ENCODE peak calls at places on chromosomes 1 and 21, in five cellular contexts. V, T, W, H and Q are unnamed samples.

GRCh38 chr1:31432592-31433395 is 19.8 kb downstream of the SERINC2 start:
- DNase-seq in H (peak), V (no peak), W (no peak), T (no peak), Q (no peak)

GRCh38 chr1:186878356-186878755 is 49.6 kb downstream of the PLA2G4A start:
- DNase-seq in H (no peak), T (no peak), V (no peak), W (no peak), Q (no peak)

GRCh38 chr21:45818904-45819285 is 162.7 kb upstream of the COL6A1 start:
- DNase-seq in V (peak), T (no peak), H (peak), W (no peak), Q (no peak)

GRCh38 chr1:9280015-9280860 is 12.5 kb upstream of the SPSB1 start:
- DNase-seq in V (no peak), H (peak), W (no peak), T (no peak), Q (no peak)

GRCh38 chr1:38840281-38840680 is 19.3 kb downstream of the RRAGC start:
- DNase-seq in V (no peak), W (no peak), T (no peak), H (no peak), Q (no peak)

GRCh38 chr1:224626042-224626441 is 9.9 kb downstream of the CNIH3 start:
- DNase-seq in H (no peak), W (no peak), T (no peak), V (no peak), Q (no peak)

GRCh38 chr1:31548518-31548898 is 27.8 kb upstream of the TINAGL1 start:
- DNase-seq in V (no peak), T (no peak), H (no peak), W (no peak), Q (no peak)

GRCh38 chr1:198123146-198123545 is 33.7 kb upstream of the NEK7 start:
- DNase-seq in V (no peak), W (no peak), T (no peak), H (no peak), Q (no peak)

GRCh38 chr1:156073740-156074139 is 8.5 kb downstream of the MEX3A start:
- DNase-seq in H (no peak), W (no peak), V (no peak), T (no peak), Q (no peak)

GRCh38 chr21:45088116-45088515 is 13.7 kb downstream of the ADARB1 start:
- DNase-seq in V (no peak), W (no peak), H (no peak), T (no peak), Q (no peak)

GRCh38 chr1:15767941-15768340 is 9.3 kb downstream of the FBLIM1 start:
- DNase-seq in T (no peak), V (no peak), W (no peak), H (no peak), Q (peak)
- TF ChIP-seq CTCF in T (no peak), V (no peak), W (no peak), H (no peak), Q (no peak)

GRCh38 chr1:57423135-57424131 is at the start of gene DAB1:
- DNase-seq in T (peak), W (peak), V (no peak), H (no peak), Q (no peak)

GRCh38 chr1:57422271-57423134 is 1.4 kb downstream of the DAB1 start:
- DNase-seq in V (no peak), T (peak), W (peak), H (no peak), Q (no peak)

GRCh38 chr1:57421366-57421765 is 2.5 kb downstream of the DAB1 start:
- DNase-seq in W (no peak), V (no peak), T (no peak), H (no peak), Q (no peak)

DNA sequence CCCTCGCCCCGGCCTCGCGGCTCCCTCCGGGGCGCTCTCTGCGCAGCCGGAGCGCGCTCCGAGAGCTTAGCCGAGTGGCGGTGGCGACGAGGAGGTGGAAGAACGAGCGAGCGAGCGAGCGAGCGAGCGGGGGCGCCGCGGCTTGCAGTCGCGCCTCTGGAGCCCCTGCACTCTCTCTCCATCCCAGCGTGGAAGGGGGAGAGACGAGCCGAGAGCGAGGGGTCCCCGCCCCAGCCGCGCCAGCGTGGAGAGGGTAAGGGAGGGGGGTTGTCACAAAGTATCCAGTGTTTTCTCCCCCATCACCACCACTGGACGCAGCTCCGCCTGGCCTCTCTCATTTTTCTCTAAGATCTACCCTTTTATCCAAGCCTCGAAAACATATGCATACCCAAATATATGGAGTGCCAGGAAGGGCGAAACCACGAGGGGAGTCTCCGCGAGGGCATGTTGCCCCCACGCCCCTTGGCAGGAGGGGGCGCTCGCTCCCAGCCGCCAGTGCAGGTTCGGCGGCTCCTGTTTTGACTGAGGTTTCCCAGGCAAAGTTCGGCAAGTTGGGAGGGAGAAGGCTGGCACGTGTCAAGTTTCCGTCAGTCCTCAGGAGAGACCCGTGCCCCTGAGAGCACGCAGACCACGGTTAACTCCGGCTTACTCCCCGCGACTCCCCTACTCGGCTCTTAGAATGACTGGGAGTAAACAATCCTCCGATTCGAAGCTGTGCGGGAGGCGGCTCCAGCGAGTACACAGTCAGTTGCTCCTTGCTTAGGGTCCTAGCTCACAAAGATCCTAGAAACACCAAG is 569 bp upstream of the DAB1 start:
- DNase-seq in V (no peak), H (no peak), W (peak), T (peak), Q (no peak)
- TF ChIP-seq CTCF in V (no peak), H (peak), W (peak), T (peak), Q (peak)

GRCh38 chr1:22024485-22025367 is 23.3 kb downstream of the CELA3A start:
- DNase-seq in V (no peak), W (peak), T (peak), H (peak), Q (no peak)

GRCh38 chr1:22021061-22021460 is 19.6 kb downstream of the CELA3A start:
- DNase-seq in T (no peak), H (no peak), W (no peak), V (no peak), Q (no peak)

DNA sequence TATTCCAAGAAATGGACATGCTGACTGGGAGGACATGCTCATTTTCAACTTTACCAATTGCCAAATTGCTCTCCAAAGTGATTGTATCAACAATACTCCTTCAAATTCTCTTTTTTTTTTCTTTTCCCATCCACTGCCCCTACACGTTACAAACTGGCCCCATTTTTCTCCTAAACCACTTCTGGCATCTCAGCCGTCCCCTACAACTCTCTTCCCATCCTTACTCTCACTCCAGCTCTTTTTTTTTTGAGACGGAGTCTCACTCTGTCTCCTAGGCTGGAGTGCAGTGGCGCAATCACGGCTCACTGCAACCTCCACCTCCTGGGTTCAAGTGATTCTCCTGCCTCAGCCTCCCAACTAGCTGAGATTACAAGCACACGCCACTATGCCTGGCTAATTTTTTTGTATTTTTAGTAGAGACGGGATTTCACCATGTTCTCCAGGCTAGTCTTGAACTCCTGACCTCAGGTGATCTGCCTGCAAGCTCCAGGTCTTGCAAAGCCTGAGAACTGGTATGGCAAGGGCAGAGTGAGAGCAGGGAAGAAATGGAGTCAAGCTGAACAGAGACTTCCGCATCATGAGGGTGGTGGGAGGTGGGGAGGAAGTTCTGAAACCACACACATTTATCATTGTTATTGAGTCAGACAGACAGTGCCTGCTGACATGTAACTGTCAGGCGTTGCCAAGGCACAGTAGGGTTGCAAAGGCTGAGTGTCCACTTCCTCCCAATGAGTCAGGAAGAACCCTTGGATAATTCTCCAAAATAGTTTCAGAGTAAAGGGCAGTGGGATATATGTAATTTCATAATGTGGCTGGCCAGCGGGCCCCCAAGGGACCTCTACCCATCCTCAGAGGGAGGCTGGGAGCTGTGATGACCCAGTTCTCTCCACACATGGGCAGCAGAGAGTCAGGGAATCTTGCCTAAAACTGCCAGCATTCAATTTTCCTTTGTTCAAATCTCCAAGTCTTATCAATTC is 17.4 kb downstream of the CELA3A start:
- DNase-seq in V (no peak), T (no peak), H (peak), W (no peak), Q (no peak)
- TF ChIP-seq CTCF in V (no peak), T (no peak), H (no peak), W (peak), Q (no peak)

DNA sequence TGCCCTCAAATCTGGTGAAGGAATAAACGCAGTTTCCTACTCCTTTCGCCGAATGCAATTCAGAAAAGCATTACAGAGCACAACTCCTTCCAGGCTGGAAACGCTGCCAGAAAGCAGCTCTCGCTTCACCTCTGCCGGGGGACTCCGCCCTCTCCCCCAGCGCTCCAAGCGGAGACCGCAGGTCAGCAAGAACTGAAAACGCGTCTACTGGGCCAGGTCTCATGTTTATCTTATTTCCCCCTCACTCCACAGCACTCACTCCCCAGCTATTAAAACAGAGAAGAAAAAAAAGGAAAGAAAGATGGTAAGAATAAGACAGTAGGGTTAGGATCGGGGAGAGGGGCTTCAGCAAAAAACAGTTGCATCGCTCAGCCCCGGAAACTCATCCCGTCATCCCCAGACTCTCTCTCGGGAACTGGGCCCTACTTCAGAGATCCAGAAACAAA is 833 bp upstream of the RCOR3 start:
- DNase-seq in H (peak), W (peak), T (peak), V (peak), Q (peak)
- TF ChIP-seq CTCF in H (no peak), W (no peak), T (no peak), V (no peak), Q (no peak)

DNA sequence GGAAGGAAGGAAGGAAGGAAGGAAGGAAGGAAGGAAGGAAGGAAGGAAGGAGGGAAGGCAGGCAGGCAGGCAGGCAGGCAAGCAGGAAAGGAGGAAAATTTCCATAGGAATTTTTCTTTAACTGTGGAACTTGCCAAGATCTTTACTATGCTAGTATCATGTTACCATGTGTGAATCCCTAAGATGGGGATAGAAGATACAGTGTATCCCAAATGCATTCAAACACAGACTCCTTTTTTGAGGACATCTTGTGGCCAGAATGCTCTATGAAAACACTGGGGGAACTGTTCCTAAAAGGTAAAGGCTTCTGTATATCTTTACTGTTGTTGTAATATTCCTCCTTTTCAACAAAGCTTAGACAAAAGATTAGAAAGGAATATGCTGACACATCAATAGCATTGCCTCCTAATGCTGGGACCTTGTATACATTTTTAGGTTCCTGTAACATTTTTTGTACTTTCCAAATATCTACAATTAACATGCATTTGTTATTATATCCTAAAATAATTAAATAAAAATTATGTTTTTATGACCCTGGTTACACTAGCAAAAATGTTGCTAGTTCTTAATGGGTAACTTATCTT is 20.6 kb downstream of the CCDC190 start:
- DNase-seq in W (no peak), V (no peak), T (no peak), H (no peak), Q (no peak)
- TF ChIP-seq CTCF in W (no peak), V (no peak), T (no peak), H (no peak), Q (no peak)